ENCODE peak calls at places on chromosome 3, in seven cellular contexts. F is aorta, B is adrenal gland, G is left ventricle myocardium inferior, S is bronchial epithelial cell, H is transverse colon, Y is cardiac muscle cell. C is an unnamed sample.

GRCh38 chr3:67083277-67083676 is 85.2 kb downstream of the KBTBD8 start:
- DNase-seq in F (no peak), B (no peak), G (no peak), S (peak; percentile 64), H (no peak), Y (peak; percentile 11), C (no peak)

GRCh38 chr3:129121016-129121791 is 400 bp downstream of the RAB43 start:
- DNase-seq in F (peak; percentile 78), B (no peak), G (no peak), S (no peak), H (peak; percentile 19), Y (no peak), C (no peak)

GRCh38 chr3:119643528-119643927 is 16.9 kb downstream of the POPDC2 start:
- DNase-seq in F (no peak), B (no peak), G (no peak), S (peak; percentile 87), H (no peak), Y (peak; percentile 49), C (no peak)

GRCh38 chr3:52291508-52292181 is 4.0 kb downstream of the GLYCTK start:
- DNase-seq in F (peak; percentile 61), B (no peak), G (no peak), S (no peak), H (peak; percentile 41), Y (no peak), C (peak; percentile 49)

GRCh38 chr3:71095511-71096305 is 487.8 kb downstream of the FOXP1 start:
- DNase-seq in F (no peak), B (no peak), G (no peak), S (peak; percentile 64), H (no peak), Y (peak; percentile 50), C (no peak)

GRCh38 chr3:24305795-24306467 is 188.7 kb downstream of the THRB start:
- DNase-seq in F (no peak), B (no peak), G (no peak), S (no peak), H (no peak), Y (peak; percentile 59), C (no peak)

GRCh38 chr3:49715611-49716121 is 3.8 kb downstream of the AMIGO3 start:
- DNase-seq in F (peak; percentile 76), B (no peak), G (no peak), S (no peak), H (no peak), Y (no peak), C (no peak)

GRCh38 chr3:43621406-43621973 is 321 bp downstream of the ANO10 start:
- DNase-seq in F (peak; percentile 75), B (peak; percentile 47), G (no peak), S (no peak), H (peak; percentile 35), Y (no peak), C (peak; percentile 36)

GRCh38 chr3:184766555-184767261 is 45.3 kb upstream of the VPS8 start:
- DNase-seq in F (peak; percentile 3), B (no peak), G (no peak), S (peak; percentile 99), H (no peak), Y (no peak), C (no peak)

GRCh38 chr3:50161320-50161719 is 6.2 kb downstream of the SEMA3F start:
- DNase-seq in F (no peak), B (no peak), G (no peak), S (peak; percentile 75), H (peak; percentile 84), Y (no peak), C (no peak)

GRCh38 chr3:187130346-187131066 is 8.8 kb downstream of the RPL39L start:
- DNase-seq in F (no peak), B (no peak), G (no peak), S (peak; percentile 83), H (no peak), Y (peak; percentile 87), C (no peak)

GRCh38 chr3:165196577-165197561 is 685 bp upstream of the SLITRK3 start:
- DNase-seq in F (peak; percentile 70), B (no peak), G (no peak), S (no peak), H (no peak), Y (no peak), C (no peak)

GRCh38 chr3:30226606-30227151 is 379.7 kb upstream of the TGFBR2 start:
- DNase-seq in F (no peak), B (no peak), G (no peak), S (no peak), H (no peak), Y (no peak), C (no peak)
- H3K4me3 ChIP-seq in F (no peak overlapping the region), B (no peak overlapping the region), G (no peak overlapping the region), S (no peak overlapping the region), H (no peak overlapping the region), Y (no peak overlapping the region), C (no peak overlapping the region)

GRCh38 chr3:58576716-58577115 is 475 bp downstream of the FAM107A start:
- DNase-seq in F (no peak), B (no peak), G (no peak), S (no peak), H (no peak), Y (no peak), C (no peak)
- H3K4me3 ChIP-seq in F (no peak overlapping the region), B (no peak overlapping the region), G (peak overlapping the region; percentile 69), S (no peak overlapping the region), H (peak overlapping the region; percentile 7), Y (no peak overlapping the region), C (no peak overlapping the region)

DNA sequence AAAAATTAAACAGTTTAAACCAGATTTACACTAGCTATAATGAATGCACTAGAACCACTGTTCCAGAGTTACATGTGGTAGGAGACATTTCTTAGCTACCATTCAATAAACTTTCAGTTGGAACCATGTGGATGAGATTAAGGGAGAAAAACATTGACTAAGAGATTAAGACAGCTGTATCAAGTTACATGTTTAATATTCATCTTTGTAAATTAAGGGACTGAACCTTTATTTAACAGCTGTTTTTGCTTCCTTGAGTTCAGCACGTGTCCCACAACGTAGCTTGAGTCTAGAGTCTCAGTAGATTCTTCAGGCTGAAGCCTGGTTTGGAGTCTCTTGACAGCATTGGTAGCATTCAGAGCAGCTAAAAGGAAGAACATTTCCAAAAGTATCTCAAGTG is 27.2 kb upstream of the CFAP44 start:
- DNase-seq in F (no peak), B (no peak), G (no peak), S (no peak), H (no peak), Y (no peak), C (no peak)
- H3K4me3 ChIP-seq in F (no peak overlapping the region), B (no peak overlapping the region), G (no peak overlapping the region), S (no peak overlapping the region), H (no peak overlapping the region), Y (no peak overlapping the region), C (no peak overlapping the region)

GRCh38 chr3:17985658-17986392 is 243.4 kb upstream of the TBC1D5 start:
- DNase-seq in F (no peak), B (no peak), G (no peak), S (no peak), H (no peak), Y (no peak), C (no peak)

GRCh38 chr3:17979911-17980310 is 237.5 kb upstream of the TBC1D5 start:
- DNase-seq in F (no peak), B (no peak), G (no peak), S (no peak), H (no peak), Y (no peak), C (no peak)

GRCh38 chr3:17979248-17979647 is 236.8 kb upstream of the TBC1D5 start:
- DNase-seq in F (no peak), B (no peak), G (no peak), S (no peak), H (peak; percentile 8), Y (peak; percentile 9), C (peak; percentile 11)

GRCh38 chr3:17983106-17983505 is 240.7 kb upstream of the TBC1D5 start:
- DNase-seq in F (no peak), B (no peak), G (no peak), S (no peak), H (no peak), Y (peak; percentile 13), C (no peak)

GRCh38 chr3:17982211-17982880 is 239.9 kb upstream of the TBC1D5 start:
- DNase-seq in F (no peak), B (no peak), G (no peak), S (peak; percentile 22), H (no peak), Y (no peak), C (no peak)
- H3K4me3 ChIP-seq in F (no peak overlapping the region), B (no peak overlapping the region), G (no peak overlapping the region), S (no peak overlapping the region), H (no peak overlapping the region), Y (no peak overlapping the region), C (no peak overlapping the region)

C was measured in Caco-2.